ENCODE peak calls at places on chromosomes 11 and 22, in eight cellular contexts. R, G, D, U, F, S, P and O are unnamed samples.

GRCh38 chr11:75728992-75729391 is 11.4 kb downstream of the MOGAT2 start:
- DNase-seq in R (no peak), G (no peak), D (no peak), U (no peak), F (no peak), S (no peak), P (no peak), O (no peak)

GRCh38 chr22:17627961-17628303 is 617 bp downstream of the ATP6V1E1 start:
- DNase-seq in R (no peak), G (no peak), D (no peak), U (no peak), F (no peak), S (no peak), P (no peak), O (no peak)

GRCh38 chr11:30092518-30092917 is 75.7 kb upstream of the KCNA4 start:
- DNase-seq in R (no peak), G (no peak), D (no peak), U (no peak), F (no peak), S (no peak), P (no peak), O (no peak)

GRCh38 chr11:130868087-130868486 is 48.2 kb downstream of the SNX19 start:
- DNase-seq in R (no peak), G (no peak), D (no peak), U (no peak), F (no peak), S (no peak), P (no peak), O (no peak)

GRCh38 chr22:40920526-40920925 is 30.7 kb upstream of the RBX1 start:
- DNase-seq in R (no peak), G (no peak), D (no peak), U (no peak), F (no peak), S (no peak), P (no peak), O (no peak)

GRCh38 chr11:9957072-9957471 is 293.2 kb downstream of the SWAP70 start:
- DNase-seq in R (no peak), G (no peak), D (no peak), U (no peak), F (no peak), S (no peak), P (no peak), O (no peak)

GRCh38 chr22:29638678-29639077 is 35.2 kb downstream of the NF2 start:
- DNase-seq in R (no peak), G (no peak), D (no peak), U (no peak), F (no peak), S (no peak), P (no peak), O (no peak)

GRCh38 chr11:118657709-118658108 is 21.7 kb downstream of the TREH start:
- DNase-seq in R (no peak), G (no peak), D (no peak), U (no peak), F (no peak), S (no peak), P (no peak), O (no peak)

GRCh38 chr22:24703101-24703500 is 71.4 kb downstream of the PIWIL3 start:
- DNase-seq in R (no peak), G (no peak), D (no peak), U (no peak), F (peak; percentile 71), S (no peak), P (no peak), O (no peak)

GRCh38 chr22:23787910-23788309 is 1.1 kb downstream of the SMARCB1 start:
- DNase-seq in R (no peak), G (no peak), D (no peak), U (no peak), F (no peak), S (no peak), P (no peak), O (no peak)

GRCh38 chr11:206516-207212 is 535 bp downstream of the BET1L start:
- DNase-seq in R (no peak), G (peak; percentile 22), D (no peak), U (no peak), F (no peak), S (no peak), P (no peak), O (no peak)